ENCODE peak calls at places on chromosomes 16 and 17, in seven cellular contexts. Z, F, N, A, X, M and W are unnamed samples.

GRCh38 chr17:59330314-59330942 is 1.0 kb upstream of the YPEL2 start:
- DNase-seq in X (no peak), M (no peak), F (no peak), N (no peak), Z (no peak), A (peak; percentile 37), W (peak; percentile 27)

GRCh38 chr16:57627184-57627871 is 1.1 kb upstream of the ADGRG1 start:
- DNase-seq in M (no peak), Z (peak; percentile 59), F (no peak), X (no peak), N (peak; percentile 74), A (peak; percentile 38), W (no peak)

GRCh38 chr16:1152651-1153259 is at the start of gene CACNA1H:
- DNase-seq in X (no peak), N (peak; percentile 69), F (peak; percentile 71), M (peak; percentile 40), A (peak; percentile 68), Z (no peak), W (peak; percentile 58)

GRCh38 chr17:59366040-59366757 is 34.7 kb downstream of the YPEL2 start:
- DNase-seq in A (peak; percentile 69), F (no peak), Z (no peak), M (no peak), N (no peak), X (no peak), W (no peak)

GRCh38 chr17:59853168-59853918 is 39.4 kb downstream of the TUBD1 start:
- DNase-seq in N (peak; percentile 31), F (peak; percentile 50), Z (peak; percentile 82), M (no peak), X (no peak), A (no peak), W (no peak)

GRCh38 chr17:81409190-81409935 is 14.1 kb downstream of the BAHCC1 start:
- DNase-seq in M (peak; percentile 62), F (no peak), X (no peak), Z (no peak), A (no peak), N (no peak), W (no peak)

GRCh38 chr16:84916156-84916555 is 95.2 kb downstream of the ZDHHC7 start:
- DNase-seq in X (no peak), Z (no peak), M (no peak), A (no peak), N (no peak), F (no peak), W (no peak)

GRCh38 chr16:66911801-66912200 is 6.9 kb downstream of the CDH16 start:
- DNase-seq in M (no peak), F (no peak), A (no peak), N (no peak), Z (no peak), X (no peak), W (no peak)

GRCh38 chr16:49712567-49712966 is 143.3 kb downstream of the ZNF423 start:
- DNase-seq in F (no peak), M (no peak), X (no peak), Z (no peak), N (no peak), A (no peak), W (no peak)

GRCh38 chr17:71349908-71350600 is 770.8 kb upstream of the SOX9 start:
- DNase-seq in A (no peak), N (peak; percentile 20), M (no peak), Z (no peak), F (no peak), X (no peak), W (no peak)

GRCh38 chr17:35132816-35133550 is 9.1 kb downstream of the NLE1 start:
- DNase-seq in X (no peak), N (peak; percentile 4), F (no peak), M (no peak), Z (no peak), A (no peak), W (no peak)